ENCODE peak calls at places on chromosomes 16 and 17, in five cellular contexts. O is A549, X is adrenal gland, M is stomach, I is Peyer's patch. T is an unnamed sample.

GRCh38 chr16:2514333-2515179 is 804 bp downstream of the ATP6V0C start:
- DNase-seq in O (no peak), X (peak), M (peak), I (peak), T (no peak)

GRCh38 chr17:64357191-64357981 is 33.3 kb downstream of the PECAM1 start:
- DNase-seq in O (no peak), X (no peak), M (no peak), I (peak), T (peak)

GRCh38 chr17:77388384-77389306 is 247.9 kb downstream of the SEC14L1 start:
- DNase-seq in O (no peak), X (no peak), M (no peak), I (no peak), T (no peak)

GRCh38 chr17:77828749-77829539 is 129.6 kb upstream of the TNRC6C start:
- DNase-seq in O (no peak), X (no peak), M (no peak), I (no peak), T (no peak)

GRCh38 chr16:88286301-88286923 is 96.3 kb upstream of the ZNF469 start:
- DNase-seq in O (no peak), X (no peak), M (no peak), I (no peak), T (no peak)

GRCh38 chr17:14451729-14452191 is 150.9 kb downstream of the HS3ST3B1 start:
- DNase-seq in O (no peak), X (no peak), M (no peak), I (no peak), T (no peak)

GRCh38 chr16:83356266-83356665 is 451.5 kb upstream of the HSBP1 start:
- DNase-seq in O (peak), X (peak), M (no peak), I (no peak), T (no peak)

GRCh38 chr16:58629681-58630640 is at the start of gene CNOT1:
- DNase-seq in O (peak), X (peak), M (peak), I (peak), T (peak)

GRCh38 chr16:11164482-11165270 is 91.3 kb downstream of the SOCS1 start:
- DNase-seq in O (no peak), X (no peak), M (peak), I (no peak), T (no peak)

GRCh38 chr17:72931635-72932034 is 160.9 kb downstream of the SLC39A11 start:
- DNase-seq in O (no peak), X (no peak), M (no peak), I (peak), T (no peak)

GRCh38 chr16:78415669-78416068 is 316.2 kb downstream of the WWOX start:
- DNase-seq in O (no peak), X (no peak), M (no peak), I (no peak), T (no peak)

GRCh38 chr16:54588026-54588425 is 301.4 kb upstream of the IRX3 start:
- DNase-seq in O (no peak), X (no peak), M (no peak), I (no peak), T (no peak)

GRCh38 chr17:78176548-78177025 is 8.2 kb downstream of the SYNGR2 start:
- DNase-seq in O (peak), X (peak), M (peak), I (peak), T (no peak)

GRCh38 chr16:50598256-50598894 is 50.2 kb downstream of the NKD1 start:
- DNase-seq in O (no peak), X (peak), M (peak), I (no peak), T (no peak)

GRCh38 chr16:21264226-21265036 is 13.7 kb downstream of the CRYM start:
- DNase-seq in O (no peak), X (no peak), M (no peak), I (no peak), T (no peak)

GRCh38 chr17:80859004-80859941 is 132.4 kb upstream of the CHMP6 start:
- DNase-seq in O (peak), X (peak), M (peak), I (no peak), T (no peak)

GRCh38 chr17:45718791-45719190 is 65.3 kb upstream of the CRHR1 start:
- DNase-seq in O (no peak), X (no peak), M (no peak), I (no peak), T (no peak)

GRCh38 chr17:36978810-36979584 is 30.2 kb downstream of the AATF start:
- DNase-seq in O (no peak), X (no peak), M (no peak), I (no peak), T (no peak)

GRCh38 chr16:1461146-1461545 is 13.7 kb downstream of the CLCN7 start:
- DNase-seq in O (no peak), X (peak), M (no peak), I (no peak), T (no peak)

GRCh38 chr17:18966831-18967624 is 15.1 kb downstream of the SLC5A10 start:
- DNase-seq in O (no peak), X (no peak), M (peak), I (no peak), T (no peak)

GRCh38 chr16:14628806-14629611 is 1.1 kb downstream of the PARN start:
- DNase-seq in O (no peak), X (peak), M (no peak), I (no peak), T (no peak)

GRCh38 chr16:67516296-67517177 is 12.1 kb upstream of the RIPOR1 start:
- DNase-seq in O (peak), X (no peak), M (no peak), I (no peak), T (no peak)

GRCh38 chr16:74605746-74606520 is 981 bp downstream of the GLG1 start:
- DNase-seq in O (no peak), X (no peak), M (no peak), I (no peak), T (no peak)

GRCh38 chr17:67819722-67820121 is 5.6 kb upstream of the BPTF start:
- DNase-seq in O (no peak), X (no peak), M (no peak), I (peak), T (no peak)

GRCh38 chr17:67821871-67822367 is 3.4 kb upstream of the BPTF start:
- DNase-seq in O (no peak), X (no peak), M (no peak), I (no peak), T (no peak)

GRCh38 chr17:67830440-67830839 is 5.1 kb downstream of the BPTF start:
- DNase-seq in O (no peak), X (no peak), M (no peak), I (no peak), T (no peak)

GRCh38 chr17:67829331-67829730 is 4.0 kb downstream of the BPTF start:
- DNase-seq in O (no peak), X (no peak), M (no peak), I (no peak), T (no peak)

GRCh38 chr17:67824735-67825626 is at the start of gene BPTF:
- DNase-seq in O (peak), X (peak), M (peak), I (peak), T (peak)
- TF ChIP-seq POLR2A in O (peak), X (no peak), M (no peak), I (peak), T (peak)

GRCh38 chr17:21001111-21001812 is 41.5 kb downstream of the USP22 start:
- DNase-seq in O (no peak), X (no peak), M (no peak), I (no peak), T (no peak)

GRCh38 chr17:21001813-21002221 is 41.0 kb downstream of the USP22 start:
- DNase-seq in O (no peak), X (no peak), M (no peak), I (no peak), T (no peak)

GRCh38 chr17:20998571-20999043 is 44.2 kb downstream of the USP22 start:
- DNase-seq in O (no peak), X (no peak), M (no peak), I (no peak), T (no peak)

GRCh38 chr17:20999044-20999573 is 43.7 kb downstream of the USP22 start:
- DNase-seq in O (no peak), X (peak), M (no peak), I (no peak), T (no peak)

DNA sequence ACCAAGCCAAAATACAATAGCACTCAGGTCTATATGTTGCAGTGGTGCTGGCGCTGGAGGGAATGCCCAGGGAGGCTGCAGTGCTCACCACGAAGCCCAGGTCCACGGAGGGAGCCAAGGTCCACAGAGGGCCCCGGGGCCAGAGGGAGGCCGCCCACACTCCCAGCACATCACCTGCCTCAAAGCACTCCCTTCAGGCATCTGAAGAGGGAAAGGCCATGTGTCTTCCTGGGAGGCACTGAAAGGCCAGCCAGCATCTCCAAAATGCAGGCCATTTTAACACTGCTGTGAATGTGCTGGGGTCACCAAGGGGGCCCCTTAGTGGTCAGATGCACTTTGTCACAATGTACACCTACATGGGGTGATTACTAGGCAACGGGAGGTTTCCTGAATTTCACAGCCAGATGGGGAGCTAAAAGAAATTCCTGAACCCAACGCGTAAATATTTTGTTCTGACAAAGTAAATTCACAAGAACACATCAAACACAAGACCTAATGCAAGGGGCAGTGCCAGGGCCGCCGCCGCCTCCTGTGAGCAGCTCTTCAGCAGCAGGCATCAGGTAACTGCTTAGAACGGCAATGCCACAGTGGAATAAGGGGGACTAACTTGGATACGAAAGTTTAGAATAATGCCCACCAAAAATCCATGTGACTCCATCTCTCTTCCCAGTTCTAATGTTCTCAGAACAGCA is 42.8 kb downstream of the USP22 start:
- DNase-seq in O (no peak), X (no peak), M (no peak), I (no peak), T (no peak)
- TF ChIP-seq POLR2A in O (no peak), X (no peak), M (no peak), I (no peak), T (no peak)

DNA sequence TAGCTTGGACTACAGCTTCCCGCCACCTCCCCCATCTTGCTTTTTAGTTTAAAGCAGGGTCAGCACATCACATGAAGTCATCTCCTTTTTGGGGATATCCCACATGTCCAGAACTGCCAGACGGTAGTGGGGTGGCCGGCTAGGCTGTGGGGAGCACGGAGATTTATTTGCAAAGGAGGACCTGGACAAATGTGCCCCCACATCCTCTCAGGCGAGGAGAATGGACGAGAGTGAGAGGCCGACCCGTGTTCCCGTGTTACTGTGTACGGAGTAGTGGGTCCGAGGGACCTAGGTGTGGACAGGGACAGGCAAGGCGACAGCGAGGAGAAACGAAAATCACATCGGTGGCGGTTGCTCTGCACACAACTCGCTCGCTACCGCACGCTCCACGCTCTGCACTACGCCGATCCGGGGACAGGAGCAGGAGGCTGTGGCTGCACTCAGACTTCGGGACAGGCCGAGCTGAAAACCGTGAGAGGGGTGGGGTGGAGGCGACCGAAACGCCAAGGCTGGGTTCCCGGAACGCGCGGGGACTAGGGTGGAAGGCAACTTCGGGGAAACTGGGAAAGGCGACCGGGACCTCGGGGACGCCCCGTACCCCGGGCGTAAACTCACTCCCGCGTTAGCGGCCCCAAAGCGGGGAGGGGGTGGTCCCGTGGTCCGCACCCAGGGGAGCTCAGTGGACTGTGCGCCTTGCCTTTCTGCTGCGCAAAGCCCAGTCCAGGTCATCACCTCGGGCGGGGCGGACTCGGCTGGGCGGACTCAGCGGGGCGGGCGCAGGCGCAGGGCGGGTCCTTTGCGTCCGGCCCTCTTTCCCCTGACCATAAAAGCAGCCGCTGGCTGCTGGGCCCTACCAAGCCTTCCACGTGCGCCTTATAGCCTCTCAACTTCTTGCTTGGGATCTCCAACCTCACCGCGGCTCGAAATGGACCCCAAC is at the start of gene MT1A:
- DNase-seq in O (peak), X (peak), M (peak), I (peak), T (no peak)
- TF ChIP-seq POLR2A in O (peak), X (peak), M (no peak), I (no peak), T (no peak)

GRCh38 chr16:22374311-22375116 is at the start of gene CDR2:
- DNase-seq in O (peak), X (peak), M (peak), I (peak), T (peak)
- TF ChIP-seq POLR2A in O (peak), X (peak), M (peak), I (peak), T (peak)

DNA sequence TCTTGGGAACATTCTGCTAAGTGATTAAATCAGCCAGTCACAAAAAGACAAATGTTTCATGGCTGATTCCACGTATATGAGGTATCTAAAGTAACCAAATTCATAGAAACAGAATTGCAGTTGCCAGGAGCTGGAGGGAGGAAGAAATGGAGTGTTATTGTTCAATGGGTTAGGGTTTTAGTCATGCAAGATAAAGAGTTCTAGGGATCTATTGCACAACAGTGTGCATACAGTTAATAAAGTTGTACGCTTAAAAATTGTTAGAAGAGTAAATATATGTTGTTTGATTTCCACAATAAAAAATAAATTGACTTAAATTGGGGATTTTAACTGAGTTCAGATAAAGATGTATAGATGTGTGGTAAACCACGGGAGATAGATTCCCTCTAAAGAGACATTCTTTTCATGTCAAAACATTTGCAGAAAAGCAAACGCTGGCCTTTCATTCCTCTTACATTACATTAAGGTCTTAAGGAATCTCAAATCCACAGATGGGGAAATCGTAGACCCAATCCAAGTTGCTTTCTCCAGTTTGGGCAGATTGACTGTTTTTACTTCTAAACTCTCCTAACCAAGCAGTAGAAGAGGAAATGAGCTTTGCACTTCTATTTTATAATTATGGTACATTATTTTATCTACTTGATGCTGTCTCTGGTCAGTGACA is 4.6 kb downstream of the PRDM7 start:
- DNase-seq in O (no peak), X (no peak), M (no peak), I (no peak), T (no peak)
- TF ChIP-seq POLR2A in O (no peak), X (no peak), M (no peak), I (no peak), T (no peak)

DNA sequence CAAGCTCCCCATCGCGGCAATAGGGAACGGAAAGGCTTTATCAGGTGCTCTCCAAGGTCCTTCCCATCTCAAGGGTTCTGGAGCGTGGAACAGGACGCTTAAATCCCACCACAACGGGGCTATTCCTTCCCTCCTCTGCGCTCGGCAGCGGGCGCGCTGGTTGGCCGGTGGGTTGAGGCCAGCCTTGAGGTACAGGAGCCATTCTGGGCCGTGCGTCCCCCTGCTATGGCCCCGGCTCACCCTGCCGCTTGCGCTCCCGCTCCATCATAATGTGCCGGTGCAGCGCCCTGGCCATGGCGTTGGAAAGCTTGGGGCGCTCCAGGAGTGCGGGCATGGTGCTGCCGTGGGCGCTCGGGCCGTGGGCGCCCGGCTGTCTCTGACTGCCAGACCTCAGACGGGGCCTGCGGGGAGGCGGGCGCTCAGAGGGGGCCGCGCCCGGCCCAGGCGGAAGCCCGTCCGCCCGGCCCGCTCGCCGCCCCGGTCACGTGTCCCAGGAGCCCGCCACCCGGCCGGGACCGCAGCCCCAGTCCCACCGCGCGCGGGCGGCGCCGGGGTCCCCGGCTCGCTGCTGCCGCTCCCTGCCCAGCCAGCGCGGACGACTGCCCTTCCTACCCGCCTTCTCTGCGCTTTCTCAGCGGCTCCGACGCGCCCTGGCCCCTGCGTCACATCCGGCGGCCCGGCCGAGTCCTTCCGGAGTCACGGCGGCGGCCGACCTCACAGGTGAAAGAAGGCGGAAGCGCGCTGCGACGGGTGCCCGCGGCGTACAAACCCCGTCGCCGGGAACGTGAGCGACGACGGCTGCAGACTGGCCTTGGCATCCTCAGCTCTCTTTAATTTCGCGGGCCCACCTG is at the start of gene GPS2:
- DNase-seq in O (peak), X (peak), M (peak), I (peak), T (peak)
- TF ChIP-seq POLR2A in O (peak), X (peak), M (no peak), I (peak), T (peak)

DNA sequence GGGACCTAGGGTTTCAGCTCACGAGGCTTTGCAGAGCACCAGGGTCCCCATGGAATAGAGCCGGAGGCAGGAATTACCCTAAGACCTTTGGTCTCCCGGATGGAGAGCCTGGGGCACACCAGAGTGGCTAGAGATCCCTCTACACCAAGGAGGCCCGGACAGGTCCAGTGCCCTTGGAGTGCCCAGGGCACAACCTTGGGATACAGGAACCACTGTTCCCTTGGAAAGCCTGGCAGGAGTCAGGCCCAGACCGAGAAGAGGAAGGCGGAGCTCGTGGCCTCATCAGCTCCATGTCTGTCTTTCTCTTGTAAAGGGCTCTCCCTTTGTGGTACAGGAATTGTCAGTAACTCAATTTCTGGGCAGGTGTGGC is 3.8 kb upstream of the DBNDD1 start:
- DNase-seq in O (no peak), X (no peak), M (no peak), I (no peak), T (no peak)
- TF ChIP-seq POLR2A in O (no peak), X (no peak), M (no peak), I (no peak), T (no peak)

DNA sequence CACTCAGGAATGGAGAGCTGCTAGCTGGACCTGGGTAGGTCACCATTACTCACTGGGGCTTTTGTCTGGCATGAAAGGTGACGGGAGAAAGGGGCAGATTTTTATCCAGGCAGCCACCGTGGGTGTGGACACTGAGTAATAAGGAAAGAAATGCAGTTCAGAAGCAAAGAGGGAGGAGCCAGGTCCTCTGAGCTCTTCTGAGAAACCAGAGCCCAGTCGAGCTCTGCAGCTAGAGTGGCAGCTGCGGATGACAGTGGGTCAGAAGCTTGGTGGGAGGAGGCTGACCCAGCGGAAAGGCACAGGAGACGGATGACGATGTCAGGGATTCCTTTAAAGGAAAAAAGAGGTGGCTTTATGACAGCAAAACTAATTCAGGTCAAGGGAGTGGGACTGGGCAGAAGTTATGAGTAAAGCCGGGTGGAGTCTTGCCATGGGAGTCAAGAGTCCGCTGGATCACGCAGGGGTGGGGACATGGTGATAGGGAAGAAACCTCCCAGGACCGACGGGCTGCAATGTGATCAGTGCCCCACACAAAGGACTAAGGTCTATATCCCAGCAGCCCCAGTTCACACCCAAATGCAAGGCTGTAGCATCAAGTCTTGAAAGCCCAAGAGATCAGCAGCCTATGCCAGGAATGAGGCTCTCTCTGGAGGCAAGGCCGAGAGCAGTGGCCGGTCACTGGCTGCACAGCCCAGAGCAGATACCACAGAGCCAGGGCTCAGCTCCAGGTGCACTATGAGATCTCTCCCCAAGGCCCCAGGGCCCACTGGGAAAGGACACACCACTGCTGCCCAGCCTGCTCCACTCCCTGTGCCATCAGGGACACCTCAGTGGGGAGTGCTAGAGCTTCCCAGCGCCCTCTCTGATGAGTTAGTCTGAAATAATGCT is 6.3 kb upstream of the MNT start:
- DNase-seq in O (peak), X (peak), M (peak), I (peak), T (peak)
- TF ChIP-seq POLR2A in O (no peak), X (no peak), M (no peak), I (peak), T (peak)

T was measured in H54.